ENCODE peak calls at places on chromosomes 12 and 14, in six cellular contexts. E is K562, J is HCT116, Z is transverse colon, N is breast epithelium, M is stomach. U is an unnamed sample.

GRCh38 chr12:7369274-7369729 is 65.4 kb downstream of the ACSM4 start:
- DNase-seq in M (no peak), N (peak), J (peak), E (no peak), Z (no peak), U (no peak)

GRCh38 chr12:44053550-44054243 is 217.8 kb downstream of the TMEM117 start:
- DNase-seq in Z (no peak), J (no peak), M (no peak), N (no peak), E (no peak), U (no peak)

GRCh38 chr12:70606001-70606400 is 31.2 kb downstream of the PTPRB start:
- DNase-seq in J (no peak), Z (no peak), N (no peak), M (no peak), E (no peak), U (no peak)

GRCh38 chr12:93784339-93785086 is 107.3 kb downstream of the CRADD start:
- DNase-seq in J (peak), E (peak), Z (peak), N (peak), M (no peak), U (peak)

GRCh38 chr14:55451398-55451797 is 11.0 kb upstream of the TBPL2 start:
- DNase-seq in E (no peak), Z (no peak), N (no peak), J (no peak), M (no peak), U (peak)

GRCh38 chr14:39417014-39417413 is 15.2 kb downstream of the FBXO33 start:
- DNase-seq in J (peak), E (no peak), Z (no peak), M (no peak), N (no peak), U (no peak)

GRCh38 chr12:20000229-20000869 is 368.0 kb upstream of the PDE3A start:
- DNase-seq in M (no peak), J (no peak), N (no peak), Z (no peak), E (no peak), U (no peak)

GRCh38 chr12:120692524-120693033 is 5.6 kb downstream of the MLEC start:
- DNase-seq in J (no peak), M (peak), N (no peak), Z (no peak), E (no peak), U (no peak)

GRCh38 chr12:34598352-34598827 is 576.1 kb downstream of the ALG10 start:
- DNase-seq in J (no peak), N (no peak), E (no peak), M (no peak), Z (no peak), U (peak)

GRCh38 chr12:26740991-26741390 is 92.0 kb downstream of the ITPR2 start:
- DNase-seq in Z (no peak), N (no peak), E (no peak), J (no peak), M (no peak), U (no peak)

GRCh38 chr14:35818346-35819115 is 7.6 kb upstream of the BRMS1L start:
- DNase-seq in J (no peak), M (no peak), Z (peak), N (no peak), E (peak), U (no peak)

GRCh38 chr12:130876758-130877157 is 4.9 kb downstream of the RAN start:
- DNase-seq in Z (no peak), J (no peak), E (no peak), N (no peak), M (no peak), U (no peak)

GRCh38 chr14:91752956-91753355 is 21.1 kb upstream of the CATSPERB start:
- DNase-seq in M (no peak), N (no peak), Z (no peak), E (no peak), J (no peak), U (no peak)

GRCh38 chr12:56247923-56248322 is 10.3 kb downstream of the ANKRD52 start:
- DNase-seq in J (no peak), E (no peak), N (no peak), M (no peak), Z (no peak), U (no peak)

GRCh38 chr12:27644446-27644845 is 51.8 kb upstream of the REP15 start:
- DNase-seq in J (no peak), Z (no peak), M (no peak), E (no peak), N (no peak), U (no peak)

GRCh38 chr14:100191584-100192249 is 32.3 kb upstream of the DEGS2 start:
- DNase-seq in M (no peak), Z (no peak), N (peak), J (no peak), E (no peak), U (no peak)

GRCh38 chr12:90842477-90842876 is 112.5 kb downstream of the CCER1 start:
- DNase-seq in Z (no peak), E (no peak), J (no peak), M (no peak), N (no peak), U (no peak)

GRCh38 chr14:60331201-60332045 is 82.4 kb downstream of the PPM1A start:
- DNase-seq in J (peak), N (peak), M (peak), Z (peak), E (peak), U (no peak)

GRCh38 chr12:106195638-106196037 is 52.2 kb downstream of the CKAP4 start:
- DNase-seq in Z (peak), J (no peak), M (peak), N (peak), E (no peak), U (peak)

GRCh38 chr12:101570022-101570421 is 24.7 kb upstream of the MYBPC1 start:
- DNase-seq in Z (no peak), E (no peak), N (no peak), M (no peak), J (no peak), U (no peak)

GRCh38 chr12:84508943-84509342 is 403.7 kb downstream of the SLC6A15 start:
- DNase-seq in M (no peak), Z (no peak), E (no peak), J (no peak), N (no peak), U (no peak)

GRCh38 chr12:63846249-63846967 is 1.9 kb downstream of the SRGAP1 start:
- DNase-seq in Z (no peak), M (no peak), E (no peak), J (no peak), N (no peak), U (no peak)

GRCh38 chr14:101821528-101821927 is 60.0 kb downstream of the PPP2R5C start:
- DNase-seq in J (no peak), N (no peak), M (no peak), Z (no peak), E (no peak), U (no peak)

GRCh38 chr12:89862511-89863331 is 154.1 kb upstream of the ATP2B1 start:
- DNase-seq in M (no peak), Z (peak), N (no peak), J (no peak), E (no peak), U (no peak)

GRCh38 chr12:116736962-116737773 is 701 bp downstream of the SPRING1 start:
- DNase-seq in E (peak), N (no peak), Z (peak), M (peak), J (no peak), U (no peak)

GRCh38 chr14:61332658-61333029 is 11.3 kb downstream of the PRKCH start:
- DNase-seq in Z (no peak), N (no peak), E (no peak), M (no peak), J (no peak), U (no peak)

GRCh38 chr12:91104812-91105466 is 6.4 kb downstream of the LUM start:
- DNase-seq in J (no peak), N (no peak), M (no peak), Z (no peak), E (no peak), U (no peak)

GRCh38 chr12:65707051-65707450 is 117.2 kb upstream of the HMGA2 start:
- DNase-seq in E (no peak), M (no peak), Z (no peak), J (no peak), N (no peak), U (peak)

GRCh38 chr12:65632131-65632855 is 192.0 kb upstream of the HMGA2 start:
- DNase-seq in J (no peak), Z (no peak), N (no peak), E (no peak), M (no peak), U (no peak)

GRCh38 chr12:9134981-9135628 is 19.4 kb upstream of the A2M start:
- DNase-seq in N (no peak), Z (no peak), J (peak), E (peak), M (no peak), U (no peak)

GRCh38 chr14:34713681-34714319 is 593 bp downstream of the CFL2 start:
- DNase-seq in E (peak), N (peak), Z (peak), M (peak), J (no peak), U (no peak)

GRCh38 chr12:154058-154457 is 59.9 kb downstream of the SLC6A12 start:
- DNase-seq in E (no peak), N (no peak), Z (no peak), M (no peak), J (no peak), U (no peak)

GRCh38 chr12:89390802-89391673 is 38.7 kb upstream of the DUSP6 start:
- DNase-seq in Z (peak), M (no peak), N (no peak), J (no peak), E (peak), U (no peak)

GRCh38 chr14:21917699-21918436 is 244.2 kb upstream of the OR4E1 start:
- DNase-seq in Z (peak), E (peak), M (peak), J (peak), N (no peak), U (no peak)

GRCh38 chr14:48725001-48725734 is 861.0 kb downstream of the RPS29 start:
- DNase-seq in Z (no peak), M (no peak), N (no peak), J (no peak), E (no peak), U (no peak)

GRCh38 chr14:63431466-63431865 is 111.7 kb downstream of the PPP2R5E start:
- DNase-seq in Z (no peak), E (no peak), M (no peak), J (no peak), N (no peak), U (no peak)

GRCh38 chr14:85483652-85484051 is 46.3 kb upstream of the FLRT2 start:
- DNase-seq in J (no peak), N (no peak), M (no peak), E (no peak), Z (no peak), U (no peak)

GRCh38 chr12:50505386-50505827 is 622 bp downstream of the DIP2B start:
- DNase-seq in M (no peak), J (no peak), N (peak), E (peak), Z (peak), U (no peak)

GRCh38 chr12:49750027-49750977 is 8.9 kb downstream of the TMBIM6 start:
- DNase-seq in Z (no peak), E (no peak), J (peak), M (no peak), N (no peak), U (no peak)

GRCh38 chr12:51891843-51892242 is 3.9 kb downstream of the ANKRD33 start:
- DNase-seq in E (no peak), N (no peak), M (no peak), J (no peak), Z (no peak), U (no peak)

GRCh38 chr12:113214938-113215400 is 6.3 kb upstream of the TPCN1 start:
- DNase-seq in M (no peak), E (no peak), Z (peak), N (peak), J (peak), U (no peak)
- TF ChIP-seq CTCF in M (no peak), E (no peak), Z (peak), N (peak), J (no peak), U (no peak)

GRCh38 chr12:78863482-78864427 is 819 bp upstream of the SYT1 start:
- DNase-seq in J (no peak), N (peak), E (no peak), M (no peak), Z (peak), U (no peak)
- TF ChIP-seq POLR2A in J (no peak), N (no peak), E (no peak), M (no peak), Z (no peak), U (no peak)

GRCh38 chr12:40697566-40698257 is 5.5 kb downstream of the CNTN1 start:
- DNase-seq in E (no peak), M (no peak), N (no peak), Z (no peak), J (no peak), U (no peak)

GRCh38 chr12:40691913-40692616 is at the start of gene CNTN1:
- DNase-seq in N (peak), E (peak), J (peak), M (no peak), Z (peak), U (no peak)

GRCh38 chr12:40692617-40693502 is 621 bp downstream of the CNTN1 start:
- DNase-seq in N (peak), E (no peak), J (no peak), Z (no peak), M (no peak), U (no peak)

GRCh38 chr12:40689576-40689975 is 2.7 kb upstream of the CNTN1 start:
- DNase-seq in E (no peak), N (no peak), M (no peak), J (no peak), Z (no peak), U (no peak)

GRCh38 chr12:40693503-40693863 is 1.2 kb downstream of the CNTN1 start:
- DNase-seq in Z (no peak), E (no peak), N (peak), J (peak), M (no peak), U (no peak)
- TF ChIP-seq POLR2AphosphoS5 in Z (no peak), E (no peak), N (no peak), J (no peak), M (no peak), U (peak)

DNA sequence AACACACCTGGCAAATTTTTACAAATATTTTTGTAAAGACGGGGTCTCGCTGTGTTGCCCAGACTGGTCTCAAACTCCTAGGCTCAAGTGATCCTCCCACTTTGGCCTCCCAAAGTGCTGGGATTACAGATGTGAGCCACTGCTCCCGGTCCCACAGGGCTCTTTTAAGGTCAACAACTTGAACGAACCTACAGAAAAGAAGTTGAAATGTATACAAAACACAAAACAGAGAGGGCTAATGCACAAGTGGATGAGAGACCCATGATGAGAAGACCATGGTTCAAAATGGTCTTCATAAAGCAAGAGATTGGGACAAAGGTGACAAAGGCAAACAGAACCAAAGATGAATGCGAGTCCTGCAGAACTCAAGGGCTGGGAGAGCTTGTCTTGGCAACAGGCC is 91.4 kb downstream of the CALM1 start:
- DNase-seq in J (no peak), E (no peak), Z (no peak), N (no peak), M (no peak), U (no peak)
- TF ChIP-seq CTCF in J (no peak), E (no peak), Z (no peak), N (no peak), M (no peak), U (no peak)

GRCh38 chr12:47811581-47812484 is 7.9 kb downstream of the HDAC7 start:
- DNase-seq in N (no peak), M (no peak), E (no peak), Z (peak), J (no peak), U (no peak)
- TF ChIP-seq POLR2A in N (no peak), M (no peak), E (no peak), Z (no peak), J (no peak), U (peak)

DNA sequence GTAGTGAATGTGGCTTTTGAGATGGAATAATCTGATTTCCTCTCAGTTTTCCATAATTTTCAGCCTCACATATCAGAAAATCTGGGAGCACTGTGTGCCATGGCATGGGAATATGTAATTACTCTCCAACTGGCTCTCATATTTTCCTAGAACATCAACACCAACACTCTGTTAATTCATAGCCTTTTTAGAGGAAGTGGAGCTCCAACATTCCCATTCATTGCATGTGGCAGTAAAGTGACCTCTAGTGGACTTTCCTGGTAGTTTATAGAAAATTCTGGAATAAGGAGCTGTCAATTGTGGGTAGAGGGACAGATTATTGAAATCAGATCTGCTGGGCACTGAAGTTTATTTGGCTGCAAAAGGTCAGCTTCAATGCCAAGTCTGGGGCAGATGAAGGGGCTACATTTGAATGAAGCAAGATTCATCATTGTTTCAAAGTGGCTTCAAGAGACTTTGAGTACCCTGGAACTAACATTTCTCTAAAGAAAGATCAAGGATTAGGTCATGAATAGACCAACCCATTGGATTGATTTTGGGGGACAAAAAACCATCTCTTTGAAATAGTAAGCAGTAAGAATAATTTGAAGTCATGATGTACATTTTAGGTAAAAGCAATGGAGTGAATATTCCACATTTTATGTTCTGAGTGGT is 23.6 kb upstream of the USP44 start:
- DNase-seq in M (no peak), N (no peak), J (peak), Z (no peak), E (peak), U (peak)
- TF ChIP-seq POLR2AphosphoS5 in M (peak), N (no peak), J (no peak), Z (no peak), E (no peak), U (no peak)

DNA sequence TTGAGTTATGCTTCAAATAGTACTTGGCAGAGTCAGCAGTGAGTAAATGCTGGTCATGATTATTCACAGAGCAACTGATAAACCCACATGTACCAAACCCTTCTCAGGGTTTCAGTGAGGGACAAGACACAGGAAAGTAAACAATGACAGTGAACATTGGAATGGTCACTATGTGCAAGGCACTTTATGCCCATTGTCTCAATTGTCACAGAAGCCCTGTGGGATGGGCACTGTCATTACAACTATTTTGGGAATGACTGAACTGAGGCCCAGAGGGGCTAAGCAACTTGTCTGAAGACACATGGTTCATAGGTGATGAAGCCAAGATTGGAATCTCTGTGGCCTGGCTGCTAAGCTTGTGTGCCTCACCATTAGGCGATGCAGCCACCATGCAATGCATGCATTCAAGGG is 238.5 kb downstream of the RBM19 start:
- DNase-seq in N (no peak), J (peak), M (no peak), E (no peak), Z (no peak), U (no peak)
- TF ChIP-seq CTCF in N (no peak), J (no peak), M (no peak), E (no peak), Z (no peak), U (no peak)

DNA sequence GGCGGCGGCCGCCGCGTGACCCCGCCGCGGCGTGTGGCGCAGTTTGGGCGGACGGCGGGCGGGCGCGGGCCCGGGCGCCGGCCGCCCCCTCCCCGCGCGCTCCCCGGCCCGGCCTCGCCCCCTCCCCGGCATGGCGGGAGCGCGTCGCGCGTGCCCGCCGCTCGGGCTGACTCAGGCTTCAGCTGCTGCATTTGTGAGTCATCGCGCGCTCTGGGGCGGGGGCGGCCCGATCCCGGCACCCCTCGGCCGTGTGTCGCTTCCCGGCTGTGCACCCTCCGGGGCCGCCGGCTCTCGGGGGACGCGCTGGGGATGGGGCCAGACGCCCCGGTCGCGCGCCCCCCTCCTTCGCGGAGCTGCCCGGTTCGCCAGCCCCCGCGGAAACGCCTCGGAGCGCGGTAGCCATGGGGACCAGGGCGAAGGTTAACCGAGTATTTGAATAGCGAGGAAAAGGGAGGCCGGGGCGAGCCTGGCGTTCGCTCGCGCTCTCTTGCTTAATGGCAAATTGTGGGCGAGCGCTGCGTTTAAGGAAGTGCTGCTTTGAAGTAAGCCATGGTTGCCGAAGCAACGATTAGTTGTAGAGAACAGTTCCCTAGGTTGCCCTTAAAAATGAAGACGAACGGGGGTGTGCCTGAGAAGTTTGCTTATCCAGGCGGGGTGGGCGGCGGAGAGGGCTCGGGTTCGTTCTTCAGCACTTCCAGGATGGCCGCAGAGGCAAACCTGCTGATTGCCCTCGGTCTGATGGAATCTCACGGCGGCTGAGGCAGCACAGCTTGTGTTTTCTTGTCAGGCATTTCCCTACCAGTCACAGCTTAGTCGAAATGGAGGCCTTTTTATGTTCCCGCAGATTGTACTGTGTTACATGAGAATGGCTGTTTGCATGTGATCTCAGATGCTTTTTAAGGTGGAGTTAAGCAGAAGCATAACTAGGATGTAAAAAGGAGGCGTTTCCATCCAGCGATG is 887 bp downstream of the EIF5 start:
- DNase-seq in J (no peak), N (peak), Z (peak), E (peak), M (peak), U (peak)
- TF ChIP-seq POLR2A in J (no peak), N (peak), Z (peak), E (no peak), M (no peak), U (no peak)

U was measured in esophagus muscularis mucosa.